ENCODE peak calls at places on chromosomes 3 and 15, in four cellular contexts. Q is MM.1S, M is DND-41, R is AG04450. O is an unnamed sample.

GRCh38 chr3:171874251-171874679 is 31.1 kb downstream of the TMEM212 start:
- DNase-seq in M (no peak), Q (no peak), R (peak), O (no peak)

GRCh38 chr3:160129459-160130061 is 95.7 kb upstream of the C3orf80 start:
- DNase-seq in Q (no peak), R (peak), M (no peak), O (no peak)

GRCh38 chr15:67801926-67802914 is 23.1 kb upstream of the SKOR1 start:
- DNase-seq in Q (no peak), M (no peak), R (no peak), O (no peak)

GRCh38 chr15:85094685-85095084 is 113.0 kb downstream of the PDE8A start:
- DNase-seq in M (no peak), Q (no peak), R (peak), O (no peak)

GRCh38 chr3:159824341-159824740 is 164.3 kb upstream of the IL12A start:
- DNase-seq in R (peak), M (no peak), Q (no peak), O (no peak)

GRCh38 chr3:9955611-9956352 is 3.6 kb upstream of the PRRT3 start:
- DNase-seq in Q (no peak), R (no peak), M (no peak), O (no peak)

GRCh38 chr3:64922213-64922612 is 234.4 kb upstream of the ADAMTS9 start:
- DNase-seq in R (no peak), Q (no peak), M (no peak), O (no peak)

GRCh38 chr15:82045179-82045891 is 483 bp downstream of the MEX3B start:
- DNase-seq in Q (peak), M (peak), R (no peak), O (no peak)

GRCh38 chr3:100106531-100107155 is 7.7 kb downstream of the FILIP1L start:
- DNase-seq in R (no peak), M (no peak), Q (no peak), O (no peak)

GRCh38 chr3:73401058-73401457 is 223.7 kb downstream of the PDZRN3 start:
- DNase-seq in Q (no peak), M (no peak), R (no peak), O (no peak)

GRCh38 chr3:48270306-48270705 is 29.4 kb downstream of the ZNF589 start:
- DNase-seq in Q (no peak), R (no peak), M (no peak), O (no peak)

GRCh38 chr15:64096486-64097431 is 977 bp downstream of the SNX1 start:
- DNase-seq in Q (peak), M (no peak), R (no peak), O (peak)

GRCh38 chr15:39358441-39359041 is 222.3 kb upstream of the THBS1 start:
- DNase-seq in M (no peak), R (peak), Q (no peak), O (peak)

GRCh38 chr3:115830764-115831395 is 207.6 kb downstream of the GAP43 start:
- DNase-seq in Q (no peak), R (no peak), M (no peak), O (no peak)

GRCh38 chr3:136835079-136835816 is 16.3 kb downstream of the SLC35G2 start:
- DNase-seq in R (no peak), Q (no peak), M (no peak), O (no peak)

GRCh38 chr15:62912808-62913207 is 129.7 kb upstream of the TPM1 start:
- DNase-seq in M (no peak), Q (no peak), R (no peak), O (no peak)

GRCh38 chr15:63978511-63979226 is 67.6 kb downstream of the DAPK2 start:
- DNase-seq in Q (no peak), M (no peak), R (no peak), O (no peak)

GRCh38 chr3:149967067-149967685 is 3.5 kb downstream of the PFN2 start:
- DNase-seq in Q (peak), R (no peak), M (no peak), O (peak)

GRCh38 chr15:31065824-31066223 is 35.7 kb downstream of the TRPM1 start:
- DNase-seq in Q (no peak), R (no peak), M (no peak), O (no peak)

GRCh38 chr3:18766971-18767370 is 341.8 kb upstream of the SATB1 start:
- DNase-seq in M (no peak), Q (no peak), R (no peak), O (no peak)

GRCh38 chr15:65862682-65863081 is 6.6 kb upstream of the RAB11A start:
- DNase-seq in R (no peak), Q (peak), M (peak), O (peak)

GRCh38 chr3:47714606-47715005 is 67.1 kb downstream of the SMARCC1 start:
- DNase-seq in M (no peak), Q (no peak), R (no peak), O (no peak)

GRCh38 chr3:57999423-58000115 is 8.7 kb upstream of the FLNB start:
- DNase-seq in R (no peak), M (no peak), Q (no peak), O (no peak)

GRCh38 chr3:33438284-33438668 is 1.9 kb downstream of the UBP1 start:
- DNase-seq in R (no peak), Q (peak), M (no peak), O (no peak)

GRCh38 chr3:58296843-58297242 is 9.2 kb upstream of the RPP14 start:
- DNase-seq in R (no peak), Q (no peak), M (no peak), O (no peak)

DNA sequence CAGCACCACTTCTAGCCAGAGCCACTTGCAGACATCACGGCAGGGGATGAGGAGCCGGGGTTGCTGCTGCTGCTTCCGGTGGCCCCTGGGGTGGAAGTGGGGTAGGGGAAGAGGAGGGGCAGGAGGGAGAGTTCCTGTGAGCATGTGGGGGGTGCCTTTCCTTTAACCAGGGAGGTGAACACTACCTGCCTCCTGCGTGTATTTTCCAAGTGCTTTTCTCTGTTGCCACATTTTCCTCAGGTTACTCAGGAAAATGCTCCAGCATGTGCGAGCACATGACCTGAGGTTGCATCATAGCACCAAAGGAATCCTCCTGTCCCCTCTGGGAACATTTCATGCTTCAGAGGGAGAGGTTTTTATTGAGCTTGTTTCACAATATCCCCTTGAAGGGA is 12.2 kb upstream of the SACM1L start:
- DNase-seq in M (peak), Q (no peak), R (no peak), O (peak)
- H3K4me3 ChIP-seq in M (peak), Q (no peak), R (no peak), O (peak)

GRCh38 chr15:74428970-74429783 is 4.6 kb downstream of the SEMA7A start:
- DNase-seq in M (no peak), R (no peak), Q (no peak), O (no peak)
- H3K4me3 ChIP-seq in M (no peak), R (no peak), Q (no peak), O (no peak)

DNA sequence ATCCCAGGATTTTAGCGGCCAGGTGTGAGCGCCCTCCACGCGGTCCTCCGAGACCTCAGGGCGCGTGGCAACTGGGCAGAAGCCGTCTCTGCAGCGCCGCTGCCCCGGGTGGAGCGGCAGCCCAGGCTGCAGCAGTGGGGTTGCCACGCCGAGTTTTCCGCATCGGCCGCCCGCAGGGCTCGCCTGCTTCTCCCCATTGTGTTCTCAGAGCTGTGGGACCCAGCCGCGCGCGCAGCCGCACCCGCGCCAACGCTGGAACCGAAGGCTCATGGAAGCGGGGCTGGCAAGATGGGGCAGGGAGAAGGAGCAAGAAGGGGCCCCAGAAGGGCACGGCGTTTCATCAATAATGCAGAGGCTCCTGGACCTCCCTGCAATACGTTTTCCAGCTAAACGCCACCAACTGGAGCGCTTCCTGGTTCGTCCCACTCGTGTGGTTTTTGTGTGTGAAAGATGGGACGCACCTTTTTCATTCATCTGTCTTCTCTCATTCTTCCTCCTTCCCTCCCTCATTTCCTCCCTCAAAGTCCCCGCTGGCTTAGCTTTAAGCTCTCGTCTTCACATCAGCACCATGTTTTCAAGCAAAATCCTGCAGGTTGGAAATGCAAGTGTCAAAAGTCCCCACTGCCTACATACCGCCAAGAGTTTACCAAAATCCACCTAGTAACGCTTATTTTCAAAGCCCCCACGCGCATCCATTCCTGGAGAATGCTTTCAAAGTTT is 1.2 kb downstream of the ROBO1 start:
- DNase-seq in Q (no peak), M (no peak), R (no peak), O (no peak)
- H3K4me3 ChIP-seq in Q (no peak), M (no peak), R (no peak), O (no peak)

DNA sequence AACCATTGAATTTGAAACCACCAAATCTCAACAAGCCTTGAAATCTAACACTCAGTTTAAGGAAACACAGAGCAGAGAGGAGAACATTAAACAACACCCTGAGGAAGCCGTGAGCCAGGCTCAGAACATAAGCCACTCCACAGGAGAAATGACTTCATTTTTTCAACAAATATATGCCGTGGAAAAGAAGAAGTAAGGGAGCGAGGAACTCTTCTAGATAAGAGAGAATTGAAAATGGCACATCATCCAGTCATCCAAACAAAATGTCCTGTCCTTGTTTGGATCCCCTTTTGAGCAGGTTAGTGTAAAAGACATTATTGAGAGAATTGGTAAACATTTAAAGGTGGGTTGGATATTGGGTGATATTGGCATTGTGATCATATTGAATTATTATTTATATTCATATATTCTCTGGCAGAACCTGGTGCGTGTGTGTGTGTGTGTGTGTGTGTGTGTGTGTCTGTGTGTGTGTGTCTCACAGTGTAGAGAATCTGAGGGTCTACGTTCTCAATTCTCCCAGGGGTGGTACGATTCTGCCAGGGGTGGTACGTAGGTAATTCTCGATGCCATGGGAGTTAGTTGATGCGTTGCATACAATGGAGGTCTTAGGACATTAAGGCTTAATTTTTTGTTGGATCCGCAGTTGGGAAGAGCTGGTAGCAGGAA is 94.4 kb downstream of the ST6GAL1 start:
- DNase-seq in Q (no peak), R (no peak), M (no peak), O (no peak)
- H3K4me3 ChIP-seq in Q (no peak), R (no peak), M (no peak), O (no peak)

DNA sequence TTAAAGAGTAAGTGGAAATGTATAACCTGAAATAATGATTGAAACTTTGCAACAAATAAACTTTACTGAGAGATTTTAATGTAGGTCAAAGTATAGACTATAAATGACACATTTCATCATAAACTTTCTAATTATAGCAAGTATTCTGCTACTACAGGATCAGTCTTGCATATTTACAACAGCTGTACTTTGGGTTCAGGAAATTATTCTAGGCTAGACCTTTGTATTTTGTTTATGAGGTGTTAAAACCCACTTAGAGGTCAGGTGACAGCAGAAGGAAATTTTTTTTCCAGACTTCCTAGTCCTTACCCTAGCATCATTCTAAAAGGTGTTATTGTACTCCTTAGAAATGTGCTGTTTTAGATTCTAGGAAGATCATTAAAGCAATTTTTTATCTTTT is 2.3 kb downstream of the RNF7 start:
- DNase-seq in R (no peak), Q (no peak), M (no peak), O (no peak)
- H3K4me3 ChIP-seq in R (no peak), Q (no peak), M (peak), O (no peak)

GRCh38 chr3:186241910-186242821 is 119.9 kb downstream of the DGKG start:
- DNase-seq in R (no peak), M (peak), Q (peak), O (peak)
- H3K4me3 ChIP-seq in R (no peak), M (no peak), Q (peak), O (no peak)

GRCh38 chr3:170203457-170203856 is 18.8 kb upstream of the PRKCI start:
- DNase-seq in Q (no peak), R (no peak), M (no peak), O (no peak)
- H3K4me3 ChIP-seq in Q (no peak), R (no peak), M (no peak), O (no peak)

O was measured in Jurkat, Clone E6-1.